ENCODE peak calls at places on chromosomes 4 and X, in four cellular contexts. W, K, R and A are unnamed samples.

GRCh38 chr4:183571350-183572076 is 66.7 kb downstream of the ING2 start:
- DNase-seq in W (no peak), K (peak; percentile 45), R (no peak), A (peak; percentile 94)

GRCh38 chr4:33649015-33649414 is 2595.3 kb downstream of the ARAP2 start:
- DNase-seq in W (no peak), K (no peak), R (no peak), A (no peak)

GRCh38 chr4:118989098-118990080 is 100.7 kb downstream of the SYNPO2 start:
- DNase-seq in W (peak; percentile 45), K (no peak), R (no peak), A (no peak)

GRCh38 chr4:103067841-103068547 is 8.6 kb downstream of the SLC9B2 start:
- DNase-seq in W (no peak), K (no peak), R (no peak), A (no peak)

GRCh38 chrX:110004210-110004609 is 1.3 kb downstream of the TMEM164 start:
- DNase-seq in W (no peak), K (peak; percentile 27), R (no peak), A (peak; percentile 64)

GRCh38 chr4:70559216-70559830 is 32.7 kb upstream of the AMBN start:
- DNase-seq in W (peak; percentile 18), K (no peak), R (no peak), A (peak; percentile 66)

GRCh38 chrX:87664381-87664780 is 146.8 kb downstream of the KLHL4 start:
- DNase-seq in W (no peak), K (no peak), R (no peak), A (no peak)

GRCh38 chr4:103410401-103410800 is 212.3 kb upstream of the CENPE start:
- DNase-seq in W (no peak), K (no peak), R (no peak), A (no peak)

GRCh38 chrX:14529288-14529989 is at the start of gene GLRA2:
- DNase-seq in W (no peak), K (no peak), R (no peak), A (no peak)

GRCh38 chrX:108309144-108309543 is 129.1 kb downstream of the COL4A6 start:
- DNase-seq in W (no peak), K (no peak), R (no peak), A (no peak)

GRCh38 chrX:53048169-53049126 is at the start of gene GPR173:
- DNase-seq in W (peak; percentile 50), K (peak; percentile 55), R (no peak), A (no peak)

GRCh38 chrX:19660604-19661003 is 145.3 kb upstream of the MAP3K15 start:
- DNase-seq in W (no peak), K (no peak), R (no peak), A (no peak)

GRCh38 chr4:153238146-153238919 is 34.1 kb downstream of the TRIM2 start:
- DNase-seq in W (no peak), K (no peak), R (no peak), A (no peak)

GRCh38 chr4:173346074-173346473 is 11.9 kb upstream of the HMGB2 start:
- DNase-seq in W (no peak), K (no peak), R (no peak), A (no peak)

GRCh38 chr4:22237846-22238513 is 277.9 kb downstream of the ADGRA3 start:
- DNase-seq in W (no peak), K (no peak), R (no peak), A (peak; percentile 6)

GRCh38 chr4:26069218-26069617 is 155.2 kb downstream of the SMIM20 start:
- DNase-seq in W (no peak), K (no peak), R (no peak), A (no peak)

GRCh38 chrX:28847423-28847822 is 260.2 kb downstream of the IL1RAPL1 start:
- DNase-seq in W (no peak), K (peak; percentile 85), R (no peak), A (peak; percentile 22)

GRCh38 chr4:126396703-126397102 is 1081.9 kb downstream of the FAT4 start:
- DNase-seq in W (no peak), K (no peak), R (no peak), A (no peak)

GRCh38 chr4:139817657-139818452 is 152.2 kb downstream of the MGST2 start:
- DNase-seq in W (peak; percentile 44), K (peak; percentile 58), R (no peak), A (no peak)

GRCh38 chr4:128427832-128428366 is 140.3 kb upstream of the PGRMC2 start:
- DNase-seq in W (no peak), K (peak; percentile 37), R (no peak), A (peak; percentile 75)

GRCh38 chr4:85474818-85475630 is at the start of gene ARHGAP24:
- DNase-seq in W (peak; percentile 84), K (peak; percentile 92), R (peak; percentile 33), A (peak; percentile 97)

GRCh38 chr4:128979934-128980333 is 113.4 kb downstream of the SCLT1 start:
- DNase-seq in W (no peak), K (no peak), R (no peak), A (peak; percentile 34)

GRCh38 chr4:126405369-126405982 is 1090.7 kb downstream of the FAT4 start:
- DNase-seq in W (no peak), K (no peak), R (no peak), A (no peak)

GRCh38 chr4:141497627-141498026 is 138.8 kb upstream of the IL15 start:
- DNase-seq in W (no peak), K (no peak), R (no peak), A (no peak)

GRCh38 chr4:10089346-10089745 is 27.3 kb downstream of the WDR1 start:
- DNase-seq in W (no peak), K (peak; percentile 48), R (no peak), A (peak; percentile 57)

GRCh38 chr4:70197842-70198241 is 2.3 kb downstream of the ODAM start:
- DNase-seq in W (no peak), K (no peak), R (no peak), A (peak; percentile 57)

GRCh38 chr4:26959654-26960047 is 99.0 kb downstream of the STIM2 start:
- DNase-seq in W (no peak), K (no peak), R (no peak), A (no peak)

GRCh38 chr4:15232725-15233597 is 194.9 kb upstream of the C1QTNF7 start:
- DNase-seq in W (no peak), K (no peak), R (no peak), A (no peak)

GRCh38 chr4:15233626-15234025 is 194.2 kb upstream of the C1QTNF7 start:
- DNase-seq in W (no peak), K (no peak), R (no peak), A (no peak)

GRCh38 chr4:15231265-15232091 is 196.4 kb upstream of the C1QTNF7 start:
- DNase-seq in W (peak; percentile 91), K (peak; percentile 65), R (no peak), A (peak; percentile 79)

GRCh38 chr4:15234101-15234500 is 193.7 kb upstream of the C1QTNF7 start:
- DNase-seq in W (no peak), K (no peak), R (no peak), A (no peak)

DNA sequence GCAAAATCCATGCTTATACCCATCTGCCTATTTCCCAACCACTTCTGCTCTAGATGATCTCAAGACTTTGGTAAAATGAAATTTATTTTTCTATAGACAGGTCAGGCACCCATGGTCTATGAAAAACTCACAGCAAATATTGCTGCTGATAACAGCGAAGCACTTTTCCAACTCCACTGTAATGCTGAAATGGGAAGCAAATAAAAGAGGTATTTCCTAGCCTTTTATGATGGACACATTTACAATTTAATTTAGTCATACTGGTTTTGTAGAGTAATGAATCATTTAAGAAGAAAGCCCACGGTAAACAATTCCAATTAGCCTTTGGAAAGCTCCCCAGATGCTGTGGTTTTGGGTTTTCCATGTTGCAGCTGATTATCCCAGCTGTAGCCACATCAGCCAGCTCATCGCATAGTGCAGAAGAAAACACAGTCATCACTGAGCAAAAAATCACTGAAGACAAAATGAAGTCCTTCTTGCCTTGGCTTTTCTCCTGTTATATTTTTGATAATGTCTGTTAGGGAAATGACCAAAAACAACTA is 193.2 kb upstream of the C1QTNF7 start:
- DNase-seq in W (peak; percentile 70), K (no peak), R (no peak), A (no peak)
- H3K27ac ChIP-seq in W (peak overlapping the region; percentile 61), K (no peak overlapping the region), R (peak overlapping the region; percentile 45), A (no peak overlapping the region)

DNA sequence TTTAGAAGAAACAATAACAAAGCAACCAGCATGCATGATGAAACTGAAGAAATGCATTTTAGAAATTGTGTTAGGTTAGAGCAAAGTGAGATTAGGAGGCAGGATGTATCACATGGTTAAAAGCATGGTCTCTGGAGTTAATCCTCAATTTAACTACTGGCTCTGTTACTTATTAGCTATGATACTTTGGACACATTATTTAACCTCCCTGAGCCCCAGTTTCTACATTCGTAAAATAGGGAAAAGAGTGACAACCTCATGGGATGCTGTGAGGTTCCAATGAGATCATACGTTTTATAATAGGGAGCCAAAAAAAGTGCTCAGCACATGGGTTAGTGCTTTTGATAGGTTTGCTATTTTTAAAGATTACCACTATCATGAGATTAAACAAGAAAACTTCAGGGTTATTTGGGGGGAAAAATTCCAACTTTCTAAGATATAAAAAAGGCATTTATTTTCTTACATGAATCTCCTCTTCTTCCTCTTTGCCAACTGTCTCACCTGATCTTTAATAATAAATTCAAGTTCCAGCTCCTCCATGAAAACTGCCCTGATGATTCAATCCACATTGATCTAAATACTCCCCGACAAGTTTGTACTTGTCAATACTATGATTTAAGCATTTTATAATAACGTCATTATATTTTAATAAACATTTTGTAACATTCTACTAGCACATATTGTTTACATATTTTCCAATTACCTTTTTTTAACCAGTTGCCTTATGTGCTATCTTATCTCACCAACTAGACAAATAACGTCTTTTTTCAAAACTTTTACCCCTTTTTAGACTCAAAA is 4.6 kb downstream of the SEC31A start:
- DNase-seq in W (no peak), K (no peak), R (no peak), A (no peak)
- TF ChIP-seq POLR2A in W (no peak), K (no peak), R (no peak), A (peak; percentile 13)

GRCh38 chr4:145886871-145887240 is 51.8 kb downstream of the ZNF827 start:
- DNase-seq in W (peak; percentile 43), K (peak; percentile 29), R (no peak), A (no peak)

GRCh38 chr4:145883173-145883572 is 55.5 kb downstream of the ZNF827 start:
- DNase-seq in W (no peak), K (no peak), R (no peak), A (no peak)

GRCh38 chr4:145885666-145886065 is 53.0 kb downstream of the ZNF827 start:
- DNase-seq in W (no peak), K (no peak), R (no peak), A (no peak)

GRCh38 chr4:145882594-145882993 is 56.0 kb downstream of the ZNF827 start:
- DNase-seq in W (no peak), K (no peak), R (no peak), A (no peak)

DNA sequence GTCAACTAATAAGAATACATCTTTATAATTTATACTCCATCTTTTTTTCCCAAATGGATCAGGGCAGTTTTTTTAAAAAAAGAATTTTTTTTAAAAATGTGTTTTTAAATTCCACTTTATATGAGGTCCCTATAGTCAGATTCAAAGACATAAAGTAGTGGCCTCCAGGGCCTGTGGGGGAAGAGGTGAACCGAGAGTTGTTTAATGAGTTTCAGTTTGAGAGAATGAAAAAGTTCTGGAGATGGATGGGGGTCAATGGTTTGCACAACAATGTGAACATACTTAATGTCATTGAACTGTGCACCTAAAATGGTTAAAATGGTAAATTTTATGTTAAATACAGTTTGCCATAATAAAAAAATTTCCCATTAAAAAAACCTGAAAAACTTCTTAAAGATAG is 53.8 kb downstream of the ZNF827 start:
- DNase-seq in W (no peak), K (no peak), R (no peak), A (no peak)
- H3K4me1 ChIP-seq in W (peaks cover 10% of the 10 kb centered on the region), K (peaks cover 3% of the 10 kb centered on the region), R (peaks cover 13% of the 10 kb centered on the region), A (peaks cover 16% of the 10 kb centered on the region)

DNA sequence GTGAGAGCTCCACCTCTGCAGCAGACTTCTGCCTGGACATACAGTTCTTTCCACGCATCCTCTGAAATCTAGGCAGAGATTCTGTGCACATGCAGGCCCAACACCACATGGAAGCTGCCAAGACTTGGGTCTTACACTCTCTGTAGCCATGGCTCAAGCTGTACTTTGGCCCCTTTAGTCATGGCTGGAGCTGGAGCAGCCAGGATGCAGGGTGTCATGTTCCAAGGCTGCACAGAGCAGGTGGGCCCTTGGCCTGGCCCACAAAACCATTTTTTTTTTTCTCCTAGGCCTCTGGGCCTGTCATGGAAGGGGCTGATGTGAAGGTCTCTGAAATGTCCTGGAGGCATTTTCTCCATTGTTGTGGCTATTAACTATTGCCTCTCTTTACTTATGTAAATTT is 990.5 kb upstream of the ADGRL3 start:
- DNase-seq in W (no peak), K (no peak), R (no peak), A (no peak)
- H3K27ac ChIP-seq in W (no peak overlapping the region), K (no peak overlapping the region), R (no peak overlapping the region), A (no peak overlapping the region)